ENCODE peak calls at places on chromosomes 11 and 22, in ten cellular contexts. D is esophagus squamous epithelium, Z is left ventricle myocardium inferior, T is sigmoid colon, S is vagina, G is neural progenitor cell, E is endodermal cell, B is endothelial cell of umbilical vein, O is stomach, J is upper lobe of right lung. U is an unnamed sample. For H3K27me3, the result is how much of the 10 kb centered on the place peaks cover.

GRCh38 chr22:21624120-21624879 is 5.5 kb downstream of the YDJC start:
- DNase-seq in D (no peak), Z (peak), T (no peak), S (no peak), G (peak), E (peak), B (no peak), O (no peak), J (no peak), U (peak)

GRCh38 chr22:38707346-38707745 is 1.6 kb downstream of the GTPBP1 start:
- DNase-seq in D (no peak), Z (no peak), T (no peak), S (no peak), G (no peak), E (no peak), B (peak), O (no peak), J (no peak), U (no peak)

GRCh38 chr11:82046778-82047177 is 686.9 kb downstream of the FAM181B start:
- DNase-seq in D (no peak), Z (no peak), T (no peak), S (no peak), G (no peak), E (no peak), B (no peak), O (no peak), J (no peak), U (no peak)

GRCh38 chr11:116840224-116840745 is 2.9 kb upstream of the APOA1 start:
- DNase-seq in D (no peak), Z (no peak), T (no peak), S (no peak), G (peak), E (peak), B (no peak), O (no peak), J (no peak), U (no peak)

GRCh38 chr22:42868751-42869251 is 11.7 kb upstream of the ARFGAP3 start:
- DNase-seq in D (no peak), Z (peak), T (peak), S (no peak), G (no peak), E (no peak), B (no peak), O (peak), J (peak), U (no peak)

GRCh38 chr22:20257474-20258299 is 10.4 kb downstream of the RTN4R start:
- DNase-seq in D (no peak), Z (no peak), T (no peak), S (no peak), G (no peak), E (no peak), B (no peak), O (no peak), J (no peak), U (no peak)

GRCh38 chr22:17786435-17787158 is 12.3 kb upstream of the BID start:
- DNase-seq in D (no peak), Z (peak), T (peak), S (no peak), G (peak), E (peak), B (peak), O (peak), J (no peak), U (peak)

GRCh38 chr11:9704037-9704436 is 40.2 kb downstream of the SWAP70 start:
- DNase-seq in D (no peak), Z (no peak), T (no peak), S (no peak), G (no peak), E (no peak), B (no peak), O (no peak), J (no peak), U (no peak)

GRCh38 chr22:42389137-42389536 is 43.1 kb downstream of the NFAM1 start:
- DNase-seq in D (no peak), Z (no peak), T (no peak), S (no peak), G (no peak), E (no peak), B (no peak), O (no peak), J (no peak), U (no peak)

GRCh38 chr22:24465566-24465965 is 29.6 kb upstream of the UPB1 start:
- DNase-seq in D (no peak), Z (no peak), T (no peak), S (no peak), G (no peak), E (peak), B (peak), O (no peak), J (no peak), U (peak)

GRCh38 chr11:11502303-11502828 is 119.4 kb downstream of the GALNT18 start:
- DNase-seq in D (no peak), Z (no peak), T (no peak), S (no peak), G (no peak), E (no peak), B (no peak), O (no peak), J (no peak), U (no peak)

GRCh38 chr11:6572215-6572614 is 31.2 kb downstream of the RRP8 start:
- DNase-seq in D (no peak), Z (no peak), T (no peak), S (no peak), G (no peak), E (no peak), B (no peak), O (no peak), J (no peak), U (no peak)

GRCh38 chr11:46696212-46696558 is 4.2 kb downstream of the ARHGAP1 start:
- DNase-seq in D (no peak), Z (peak), T (no peak), S (no peak), G (no peak), E (no peak), B (no peak), O (no peak), J (no peak), U (no peak)

GRCh38 chr22:23370251-23370650 is 189.9 kb downstream of the BCR start:
- DNase-seq in D (no peak), Z (no peak), T (no peak), S (no peak), G (no peak), E (no peak), B (no peak), O (no peak), J (no peak), U (no peak)

GRCh38 chr11:84193706-84194105 is 907.5 kb upstream of the CCDC90B start:
- DNase-seq in D (no peak), Z (no peak), T (no peak), S (no peak), G (no peak), E (no peak), B (no peak), O (no peak), J (no peak), U (no peak)

GRCh38 chr11:7175007-7175406 is 76.7 kb upstream of the SYT9 start:
- DNase-seq in D (no peak), Z (no peak), T (no peak), S (no peak), G (no peak), E (no peak), B (no peak), O (no peak), J (no peak), U (no peak)

GRCh38 chr11:17861036-17861755 is 126.6 kb downstream of the KCNC1 start:
- DNase-seq in D (no peak), Z (no peak), T (no peak), S (no peak), G (no peak), E (no peak), B (no peak), O (no peak), J (no peak), U (no peak)

GRCh38 chr22:49629024-49629570 is 198.6 kb downstream of the BRD1 start:
- DNase-seq in D (no peak), Z (no peak), T (no peak), S (no peak), G (no peak), E (no peak), B (no peak), O (no peak), J (no peak), U (no peak)

GRCh38 chr22:43014062-43014875 is 680 bp downstream of the PACSIN2 start:
- DNase-seq in D (no peak), Z (peak), T (peak), S (no peak), G (peak), E (peak), B (peak), O (peak), J (peak), U (peak)

GRCh38 chr11:124536520-124536919 is 6.9 kb downstream of the OR8B12 start:
- DNase-seq in D (no peak), Z (peak), T (no peak), S (no peak), G (peak), E (peak), B (no peak), O (no peak), J (no peak), U (peak)

GRCh38 chr11:118892515-118892914 is 8.8 kb downstream of the CXCR5 start:
- DNase-seq in D (no peak), Z (no peak), T (no peak), S (no peak), G (no peak), E (no peak), B (no peak), O (no peak), J (no peak), U (no peak)

GRCh38 chr11:43578346-43579170 is 102.0 kb upstream of the HSD17B12 start:
- DNase-seq in D (no peak), Z (no peak), T (no peak), S (no peak), G (no peak), E (peak), B (no peak), O (no peak), J (no peak), U (no peak)
- H3K27me3 ChIP-seq in D (under half), Z (half or more), T (half or more), S (under half), G (half or more), E (half or more), B (half or more), O (half or more), J (half or more), U (under half)

DNA sequence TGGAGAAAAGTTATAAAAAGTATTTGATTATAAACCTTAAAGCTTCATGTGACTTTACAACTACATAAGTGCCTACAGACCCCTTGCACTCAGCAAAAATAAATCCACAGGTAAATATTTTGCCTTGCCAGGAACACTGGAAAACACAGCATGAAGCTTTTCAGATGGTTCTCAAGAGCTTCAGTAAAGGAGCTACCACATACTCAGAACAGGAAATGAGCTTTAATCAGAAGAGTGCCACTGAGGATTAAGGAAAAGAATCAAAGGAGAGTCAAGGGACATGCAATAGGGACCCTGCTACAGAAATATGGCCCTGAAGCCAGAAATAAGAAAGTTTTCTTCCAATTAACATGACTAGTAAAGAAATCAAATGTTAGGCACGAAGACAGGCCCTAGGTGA is 1.2 kb downstream of the CASP1 start:
- DNase-seq in D (no peak), Z (no peak), T (no peak), S (no peak), G (no peak), E (no peak), B (no peak), O (no peak), J (no peak), U (no peak)
- H3K4me3 ChIP-seq in D (peak), Z (peak), T (peak), S (peak), G (no peak), E (no peak), B (no peak), O (peak), J (peak), U (no peak)

GRCh38 chr11:122578168-122578825 is 77.2 kb upstream of the UBASH3B start:
- DNase-seq in D (no peak), Z (no peak), T (no peak), S (no peak), G (no peak), E (no peak), B (no peak), O (no peak), J (no peak), U (no peak)
- TF ChIP-seq CTCF in D (no peak), Z (no peak), T (no peak), S (no peak), G (no peak), E (peak), B (no peak), O (no peak), J (no peak), U (no peak)

GRCh38 chr11:14520086-14520901 is at the start of gene PSMA1:
- DNase-seq in D (peak), Z (peak), T (peak), S (peak), G (peak), E (peak), B (peak), O (peak), J (peak), U (peak)
- H3K27me3 ChIP-seq in D (under half), Z (under half), T (under half), S (under half), G (under half), E (under half), B (under half), O (under half), J (under half), U (under half)

DNA sequence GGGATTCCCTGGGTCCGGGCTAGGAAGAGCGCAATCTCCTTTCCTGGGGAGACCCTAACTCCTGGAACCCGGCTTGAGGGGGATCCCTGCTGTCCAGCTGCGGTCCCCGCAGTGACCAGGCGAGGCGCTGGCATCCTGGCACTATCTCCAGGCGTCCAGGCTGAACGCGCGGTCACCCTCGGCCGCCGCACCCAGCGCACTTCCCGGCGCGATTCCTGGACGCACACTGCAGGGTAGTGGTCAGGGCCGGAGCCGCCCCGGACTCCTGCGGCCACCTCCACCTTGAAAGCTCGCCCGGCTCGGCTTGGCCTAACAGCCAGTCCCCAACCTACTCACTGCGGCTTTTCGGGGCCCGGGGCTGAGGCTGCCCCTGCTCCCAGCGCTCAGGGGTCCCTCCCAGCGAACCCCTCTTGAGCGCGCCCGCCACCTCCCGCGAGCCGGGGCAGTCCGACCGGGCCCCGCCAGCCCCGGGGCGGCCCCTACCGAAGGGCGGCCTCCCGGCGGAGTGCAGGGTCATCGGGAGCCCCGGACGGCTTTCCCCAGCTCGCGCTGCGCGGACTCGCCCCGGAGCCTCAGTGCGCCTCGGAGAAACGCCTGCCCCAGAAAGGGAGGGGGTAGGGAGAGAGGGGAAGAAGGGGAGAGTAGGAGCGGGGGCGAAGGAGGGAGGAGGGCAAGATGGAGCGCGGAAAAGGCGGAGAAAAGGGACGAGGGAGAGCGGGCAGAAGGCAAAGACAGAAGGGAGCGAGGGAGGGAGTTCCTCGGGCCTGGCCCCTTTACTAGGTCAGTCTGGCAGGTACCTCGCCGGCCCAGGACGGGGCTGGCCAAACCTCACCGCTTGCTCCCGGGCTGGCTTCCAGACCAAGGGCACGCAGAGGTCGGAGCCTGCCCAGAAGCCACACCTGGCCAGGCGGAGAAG is 1.0 kb downstream of the POU2AF3 start:
- DNase-seq in D (no peak), Z (peak), T (peak), S (no peak), G (peak), E (peak), B (peak), O (peak), J (peak), U (peak)
- H3K4me3 ChIP-seq in D (peak), Z (peak), T (peak), S (peak), G (peak), E (peak), B (no peak), O (peak), J (peak), U (peak)

DNA sequence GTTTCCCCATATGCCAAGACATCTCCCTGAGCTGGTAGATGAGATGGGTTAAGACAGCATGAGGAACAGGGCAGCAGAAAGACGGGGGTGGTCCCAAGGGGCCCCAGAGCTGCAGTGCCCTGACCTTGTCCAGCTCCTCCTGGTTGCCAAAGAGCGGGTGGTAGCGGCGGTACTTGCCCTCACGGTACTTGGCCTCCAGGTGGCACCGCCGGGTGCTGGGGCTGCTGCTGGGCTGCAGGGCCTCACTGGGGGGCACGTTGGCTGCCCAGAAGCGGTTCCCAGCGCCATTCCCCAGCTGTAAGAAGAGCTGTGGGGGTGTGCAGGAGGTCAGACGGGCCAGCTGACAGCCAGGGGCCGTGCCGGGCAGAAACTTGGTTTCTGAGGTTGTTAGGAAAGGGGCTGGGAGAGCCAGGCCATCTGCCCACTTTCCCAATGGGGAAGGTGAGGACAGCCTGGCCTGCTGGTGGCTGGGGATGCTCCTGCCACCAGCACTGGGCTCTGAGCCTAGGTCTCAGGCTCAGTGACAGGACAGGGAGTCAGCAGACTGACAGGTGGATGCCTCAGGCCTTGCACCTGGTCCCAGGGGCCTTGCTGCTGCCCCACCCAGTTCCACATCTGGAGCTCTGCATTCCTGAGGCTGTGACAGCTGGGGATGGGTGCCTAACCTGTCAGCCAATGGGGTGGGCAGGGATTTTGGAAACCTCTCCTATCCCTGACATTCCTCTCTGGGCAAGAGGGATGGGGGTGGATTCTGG is 30.0 kb upstream of the PDE2A start:
- DNase-seq in D (no peak), Z (no peak), T (no peak), S (no peak), G (no peak), E (peak), B (no peak), O (no peak), J (peak), U (peak)
- TF ChIP-seq CTCF in D (no peak), Z (no peak), T (no peak), S (no peak), G (peak), E (peak), B (no peak), O (no peak), J (peak), U (no peak)

GRCh38 chr11:15349413-15349812 is 234.7 kb downstream of the INSC start:
- DNase-seq in D (no peak), Z (no peak), T (no peak), S (no peak), G (no peak), E (no peak), B (no peak), O (no peak), J (no peak), U (no peak)

GRCh38 chr11:15346907-15347306 is 232.2 kb downstream of the INSC start:
- DNase-seq in D (no peak), Z (no peak), T (no peak), S (no peak), G (no peak), E (no peak), B (no peak), O (no peak), J (no peak), U (no peak)

GRCh38 chr11:15342163-15342562 is 227.4 kb downstream of the INSC start:
- DNase-seq in D (no peak), Z (no peak), T (no peak), S (no peak), G (no peak), E (peak), B (no peak), O (no peak), J (no peak), U (no peak)

GRCh38 chr11:15347969-15348734 is 233.4 kb downstream of the INSC start:
- DNase-seq in D (no peak), Z (no peak), T (no peak), S (no peak), G (no peak), E (no peak), B (no peak), O (no peak), J (no peak), U (no peak)
- H3K27me3 ChIP-seq in D (under half), Z (under half), T (under half), S (under half), G (under half), E (under half), B (under half), O (under half), J (under half), U (under half)

U was measured in Caco-2.